ENCODE peak calls at places on chromosomes 13 and 19, in ten cellular contexts. Q is right cardiac atrium; K is endothelial cell of umbilical vein; I is CD8-positive, alpha-beta memory T cell; L is mesendoderm; M is M059J; V is SIG-M5; F is Calu3; A is Caki2; P is stimulated activated naive CD4-positive, alpha-beta T cell treated with Interleukin-2 at 50 U/mL for 16 hours. G is an unnamed sample.

GRCh38 chr19:28567834-28568233 is 645.1 kb downstream of the UQCRFS1 start:
- DNase-seq in M (no peak), A (no peak), F (no peak), P (no peak), Q (no peak), K (no peak), V (no peak), I (no peak), L (no peak), G (no peak)

GRCh38 chr19:49421039-49421877 is 2.0 kb downstream of the PTH2 start:
- DNase-seq in M (no peak), P (peak; percentile 10), I (no peak), K (peak; percentile 50), Q (peak; percentile 93), F (no peak), L (peak; percentile 96), V (no peak), A (peak; percentile 61), G (peak; percentile 58)

GRCh38 chr19:38900220-38900629 is 456 bp downstream of the NFKBIB start:
- DNase-seq in L (no peak), P (no peak), K (no peak), A (no peak), F (no peak), I (no peak), Q (no peak), M (no peak), V (no peak), G (no peak)

GRCh38 chr19:46546194-46546896 is 50.7 kb upstream of the PNMA8B start:
- DNase-seq in L (peak; percentile 78), I (no peak), M (peak; percentile 61), Q (peak; percentile 59), K (peak; percentile 15), P (no peak), F (peak; percentile 83), V (no peak), A (peak; percentile 66), G (no peak)

GRCh38 chr13:80069374-80069773 is 271.6 kb downstream of the SPRY2 start:
- DNase-seq in P (no peak), A (no peak), K (no peak), Q (no peak), M (no peak), L (no peak), I (no peak), F (no peak), V (no peak), G (no peak)

GRCh38 chr13:59166174-59166573 is 997.6 kb downstream of the DIAPH3 start:
- DNase-seq in K (peak; percentile 14), L (no peak), V (no peak), Q (no peak), P (no peak), I (no peak), A (no peak), M (no peak), F (no peak), G (no peak)

GRCh38 chr19:45863840-45864628 is at the start of gene FOXA3:
- DNase-seq in V (no peak), F (peak; percentile 92), Q (peak; percentile 67), I (peak; percentile 71), M (peak; percentile 53), P (peak; percentile 52), A (no peak), K (peak; percentile 32), L (peak; percentile 89), G (peak; percentile 73)

GRCh38 chr19:48624791-48625723 is 5.8 kb downstream of the SPHK2 start:
- DNase-seq in F (no peak), L (no peak), A (no peak), P (no peak), V (no peak), Q (peak; percentile 66), I (no peak), M (no peak), K (no peak), G (no peak)

GRCh38 chr13:26529441-26529840 is 28.0 kb upstream of the WASF3 start:
- DNase-seq in I (no peak), L (peak; percentile 71), P (no peak), A (peak; percentile 34), F (peak; percentile 32), K (peak; percentile 71), M (peak; percentile 49), V (no peak), Q (peak; percentile 70), G (no peak)

GRCh38 chr19:1923319-1923718 is 17.7 kb upstream of the CSNK1G2 start:
- DNase-seq in K (no peak), M (no peak), F (no peak), I (no peak), V (no peak), Q (peak; percentile 68), P (peak; percentile 33), A (no peak), L (no peak), G (peak; percentile 48)

GRCh38 chr19:50301607-50301971 is 27.6 kb downstream of the KCNC3 start:
- DNase-seq in M (no peak), P (no peak), I (no peak), K (no peak), A (no peak), V (no peak), F (no peak), Q (no peak), L (no peak), G (no peak)

GRCh38 chr19:51439021-51439465 is 19.2 kb downstream of the SIGLEC8 start:
- DNase-seq in L (peak; percentile 21), A (no peak), Q (no peak), F (peak; percentile 32), V (no peak), P (no peak), I (no peak), K (no peak), M (peak; percentile 15), G (peak; percentile 50)

G was measured in T-helper 2 cell treated with Interferon-gamma antibody and Interleukin-4, amounts not matched to agents 5 μg/mL and 100 μg/mL, for 36 hours.